ENCODE peak calls at places on chromosomes 16 and 17, in eight cellular contexts. One of them, this sample, is unnamed.

GRCh38 chr16:68368602-68368944 is 57.8 kb downstream of the PRMT7 start:
- DNase-seq in neuronal stem cell: no peak
- DNase-seq in mesendoderm: peak; percentile 37
- DNase-seq in adrenal gland: no peak
- DNase-seq in naive thymus-derived CD4-positive, alpha-beta T cell: peak; percentile 41
- DNase-seq in heart left ventricle: no peak
- DNase-seq in tibial nerve: no peak
- DNase-seq in upper lobe of right lung: no peak
- DNase-seq in this sample: no peak

GRCh38 chr17:69320908-69321238 is 6.1 kb downstream of the ABCA5 start:
- DNase-seq in neuronal stem cell: no peak
- DNase-seq in mesendoderm: no peak
- DNase-seq in adrenal gland: no peak
- DNase-seq in naive thymus-derived CD4-positive, alpha-beta T cell: no peak
- DNase-seq in heart left ventricle: no peak
- DNase-seq in tibial nerve: no peak
- DNase-seq in upper lobe of right lung: no peak
- DNase-seq in this sample: no peak

GRCh38 chr16:30997887-30998711 is 12.3 kb downstream of the STX1B start:
- DNase-seq in neuronal stem cell: no peak
- DNase-seq in mesendoderm: peak; percentile 63
- DNase-seq in adrenal gland: peak; percentile 72
- DNase-seq in naive thymus-derived CD4-positive, alpha-beta T cell: no peak
- DNase-seq in heart left ventricle: no peak
- DNase-seq in tibial nerve: no peak
- DNase-seq in upper lobe of right lung: no peak
- DNase-seq in this sample: no peak

GRCh38 chr17:31690118-31690517 is 168.9 kb downstream of the COPRS start:
- DNase-seq in neuronal stem cell: no peak
- DNase-seq in mesendoderm: no peak
- DNase-seq in adrenal gland: no peak
- DNase-seq in naive thymus-derived CD4-positive, alpha-beta T cell: no peak
- DNase-seq in heart left ventricle: no peak
- DNase-seq in tibial nerve: no peak
- DNase-seq in upper lobe of right lung: no peak
- DNase-seq in this sample: no peak

GRCh38 chr17:65433157-65433556 is 128.3 kb downstream of the AXIN2 start:
- DNase-seq in neuronal stem cell: no peak
- DNase-seq in mesendoderm: no peak
- DNase-seq in adrenal gland: no peak
- DNase-seq in naive thymus-derived CD4-positive, alpha-beta T cell: no peak
- DNase-seq in heart left ventricle: no peak
- DNase-seq in tibial nerve: no peak
- DNase-seq in upper lobe of right lung: no peak
- DNase-seq in this sample: no peak

GRCh38 chr17:78862073-78863023 is 21.7 kb upstream of the USP36 start:
- DNase-seq in neuronal stem cell: no peak
- DNase-seq in mesendoderm: peak; percentile 65
- DNase-seq in adrenal gland: peak; percentile 96
- DNase-seq in naive thymus-derived CD4-positive, alpha-beta T cell: no peak
- DNase-seq in heart left ventricle: peak; percentile 86
- DNase-seq in tibial nerve: peak; percentile 79
- DNase-seq in upper lobe of right lung: peak; percentile 83
- DNase-seq in this sample: no peak

GRCh38 chr16:13186813-13187212 is 285.4 kb downstream of the SHISA9 start:
- DNase-seq in neuronal stem cell: no peak
- DNase-seq in mesendoderm: peak; percentile 67
- DNase-seq in adrenal gland: no peak
- DNase-seq in naive thymus-derived CD4-positive, alpha-beta T cell: no peak
- DNase-seq in heart left ventricle: no peak
- DNase-seq in tibial nerve: no peak
- DNase-seq in upper lobe of right lung: no peak
- DNase-seq in this sample: no peak

GRCh38 chr16:4937782-4938682 is 1.1 kb upstream of the PPL start:
- DNase-seq in neuronal stem cell: no peak
- DNase-seq in mesendoderm: no peak
- DNase-seq in adrenal gland: no peak
- DNase-seq in naive thymus-derived CD4-positive, alpha-beta T cell: no peak
- DNase-seq in heart left ventricle: no peak
- DNase-seq in tibial nerve: no peak
- DNase-seq in upper lobe of right lung: peak; percentile 79
- DNase-seq in this sample: no peak

GRCh38 chr16:58011652-58012051 is 10.4 kb downstream of the USB1 start:
- DNase-seq in neuronal stem cell: no peak
- DNase-seq in mesendoderm: peak; percentile 92
- DNase-seq in adrenal gland: no peak
- DNase-seq in naive thymus-derived CD4-positive, alpha-beta T cell: no peak
- DNase-seq in heart left ventricle: no peak
- DNase-seq in tibial nerve: no peak
- DNase-seq in upper lobe of right lung: no peak
- DNase-seq in this sample: no peak

GRCh38 chr17:75173526-75173925 is 9.2 kb downstream of the SUMO2 start:
- DNase-seq in neuronal stem cell: no peak
- DNase-seq in mesendoderm: no peak
- DNase-seq in adrenal gland: no peak
- DNase-seq in naive thymus-derived CD4-positive, alpha-beta T cell: no peak
- DNase-seq in heart left ventricle: no peak
- DNase-seq in tibial nerve: no peak
- DNase-seq in upper lobe of right lung: no peak
- DNase-seq in this sample: no peak

GRCh38 chr16:76947694-76948093 is 243.3 kb upstream of the MON1B start:
- DNase-seq in neuronal stem cell: no peak
- DNase-seq in mesendoderm: no peak
- DNase-seq in adrenal gland: no peak
- DNase-seq in naive thymus-derived CD4-positive, alpha-beta T cell: no peak
- DNase-seq in heart left ventricle: no peak
- DNase-seq in tibial nerve: no peak
- DNase-seq in upper lobe of right lung: no peak
- DNase-seq in this sample: no peak

GRCh38 chr17:44541884-44542581 is 15.3 kb upstream of the FZD2 start:
- DNase-seq in neuronal stem cell: no peak
- DNase-seq in mesendoderm: peak; percentile 79
- DNase-seq in adrenal gland: no peak
- DNase-seq in naive thymus-derived CD4-positive, alpha-beta T cell: no peak
- DNase-seq in heart left ventricle: no peak
- DNase-seq in tibial nerve: no peak
- DNase-seq in upper lobe of right lung: no peak
- DNase-seq in this sample: no peak

GRCh38 chr16:89361756-89362155 is 128.6 kb downstream of the ANKRD11 start:
- DNase-seq in neuronal stem cell: no peak
- DNase-seq in mesendoderm: no peak
- DNase-seq in adrenal gland: no peak
- DNase-seq in naive thymus-derived CD4-positive, alpha-beta T cell: no peak
- DNase-seq in heart left ventricle: no peak
- DNase-seq in tibial nerve: no peak
- DNase-seq in upper lobe of right lung: peak; percentile 59
- DNase-seq in this sample: no peak

GRCh38 chr16:30075503-30076275 is at the start of gene PPP4C:
- DNase-seq in neuronal stem cell: peak; percentile 78
- DNase-seq in mesendoderm: peak; percentile 94
- DNase-seq in adrenal gland: peak; percentile 92
- DNase-seq in naive thymus-derived CD4-positive, alpha-beta T cell: peak; percentile 92
- DNase-seq in heart left ventricle: peak; percentile 94
- DNase-seq in tibial nerve: peak; percentile 81
- DNase-seq in upper lobe of right lung: peak; percentile 96
- DNase-seq in this sample: peak; percentile 89

GRCh38 chr16:11673091-11674000 is 5.1 kb downstream of the SNN start:
- DNase-seq in neuronal stem cell: no peak
- DNase-seq in mesendoderm: no peak
- DNase-seq in adrenal gland: peak; percentile 72
- DNase-seq in naive thymus-derived CD4-positive, alpha-beta T cell: no peak
- DNase-seq in heart left ventricle: no peak
- DNase-seq in tibial nerve: no peak
- DNase-seq in upper lobe of right lung: no peak
- DNase-seq in this sample: no peak

GRCh38 chr17:42673885-42674754 is 2.7 kb downstream of the PLEKHH3 start:
- DNase-seq in neuronal stem cell: no peak
- DNase-seq in mesendoderm: peak; percentile 77
- DNase-seq in adrenal gland: peak; percentile 57
- DNase-seq in naive thymus-derived CD4-positive, alpha-beta T cell: no peak
- DNase-seq in heart left ventricle: peak; percentile 87
- DNase-seq in tibial nerve: no peak
- DNase-seq in upper lobe of right lung: peak; percentile 81
- DNase-seq in this sample: no peak
- H3K27ac ChIP-seq in neuronal stem cell: no peak overlapping the region
- H3K27ac ChIP-seq in mesendoderm: no peak overlapping the region
- H3K27ac ChIP-seq in adrenal gland: no peak overlapping the region
- H3K27ac ChIP-seq in naive thymus-derived CD4-positive, alpha-beta T cell: no peak overlapping the region
- H3K27ac ChIP-seq in heart left ventricle: peak overlapping the region; percentile 95
- H3K27ac ChIP-seq in tibial nerve: peak overlapping the region; percentile 97
- H3K27ac ChIP-seq in upper lobe of right lung: peak overlapping the region; percentile 87
- H3K27ac ChIP-seq in this sample: no peak overlapping the region

GRCh38 chr17:67246398-67246647 is 1.3 kb upstream of the HELZ start:
- DNase-seq in neuronal stem cell: peak; percentile 18
- DNase-seq in mesendoderm: no peak
- DNase-seq in adrenal gland: no peak
- DNase-seq in naive thymus-derived CD4-positive, alpha-beta T cell: no peak
- DNase-seq in heart left ventricle: no peak
- DNase-seq in tibial nerve: no peak
- DNase-seq in upper lobe of right lung: no peak
- DNase-seq in this sample: no peak
- H3K27ac ChIP-seq in neuronal stem cell: no peak overlapping the region
- H3K27ac ChIP-seq in mesendoderm: peak overlapping the region; percentile 94
- H3K27ac ChIP-seq in adrenal gland: no peak overlapping the region
- H3K27ac ChIP-seq in naive thymus-derived CD4-positive, alpha-beta T cell: no peak overlapping the region
- H3K27ac ChIP-seq in heart left ventricle: no peak overlapping the region
- H3K27ac ChIP-seq in tibial nerve: peak overlapping the region; percentile 90
- H3K27ac ChIP-seq in upper lobe of right lung: peak overlapping the region; percentile 95
- H3K27ac ChIP-seq in this sample: no peak overlapping the region

DNA sequence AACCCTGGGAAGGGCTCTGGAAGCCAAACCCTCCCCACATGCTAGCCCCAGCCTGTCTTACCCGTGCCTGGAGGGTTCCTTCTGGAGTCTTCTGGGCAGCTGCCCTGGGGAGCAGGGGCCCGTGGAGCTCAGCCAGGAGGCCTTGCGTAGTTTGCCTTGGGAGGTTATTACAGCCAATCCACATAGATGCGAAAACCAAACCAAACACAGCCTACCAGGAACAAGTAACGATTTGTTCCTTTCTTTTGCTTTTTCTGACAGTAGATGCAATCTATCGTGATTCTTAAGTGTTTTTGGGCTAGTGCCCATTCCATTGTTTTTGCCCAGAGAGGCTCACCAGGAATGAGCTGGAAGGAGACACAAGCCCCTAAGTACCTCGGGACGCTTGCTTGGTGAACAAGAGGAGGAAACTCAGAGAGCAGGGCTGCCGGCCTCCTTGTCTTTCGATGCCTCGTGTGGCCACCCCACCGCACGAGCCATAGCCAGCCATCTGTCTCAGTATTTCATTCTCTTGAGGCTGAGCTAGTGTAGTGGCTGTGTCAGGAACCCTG is 102.7 kb upstream of the NOL11 start:
- DNase-seq in neuronal stem cell: no peak
- DNase-seq in mesendoderm: no peak
- DNase-seq in adrenal gland: no peak
- DNase-seq in naive thymus-derived CD4-positive, alpha-beta T cell: no peak
- DNase-seq in heart left ventricle: no peak
- DNase-seq in tibial nerve: no peak
- DNase-seq in upper lobe of right lung: no peak
- DNase-seq in this sample: no peak
- H3K27ac ChIP-seq in neuronal stem cell: no peak overlapping the region
- H3K27ac ChIP-seq in mesendoderm: no peak overlapping the region
- H3K27ac ChIP-seq in adrenal gland: no peak overlapping the region
- H3K27ac ChIP-seq in naive thymus-derived CD4-positive, alpha-beta T cell: no peak overlapping the region
- H3K27ac ChIP-seq in heart left ventricle: no peak overlapping the region
- H3K27ac ChIP-seq in tibial nerve: peak overlapping the region; percentile 42
- H3K27ac ChIP-seq in upper lobe of right lung: no peak overlapping the region
- H3K27ac ChIP-seq in this sample: no peak overlapping the region

GRCh38 chr17:67239597-67239996 is 5.4 kb downstream of the HELZ start:
- DNase-seq in neuronal stem cell: no peak
- DNase-seq in mesendoderm: no peak
- DNase-seq in adrenal gland: peak; percentile 37
- DNase-seq in naive thymus-derived CD4-positive, alpha-beta T cell: no peak
- DNase-seq in heart left ventricle: no peak
- DNase-seq in tibial nerve: no peak
- DNase-seq in upper lobe of right lung: no peak
- DNase-seq in this sample: no peak
- H3K27ac ChIP-seq in neuronal stem cell: no peak overlapping the region
- H3K27ac ChIP-seq in mesendoderm: no peak overlapping the region
- H3K27ac ChIP-seq in adrenal gland: peak overlapping the region; percentile 26
- H3K27ac ChIP-seq in naive thymus-derived CD4-positive, alpha-beta T cell: no peak overlapping the region
- H3K27ac ChIP-seq in heart left ventricle: no peak overlapping the region
- H3K27ac ChIP-seq in tibial nerve: no peak overlapping the region
- H3K27ac ChIP-seq in upper lobe of right lung: peak overlapping the region; percentile 14
- H3K27ac ChIP-seq in this sample: no peak overlapping the region